ENCODE peak calls at places on chromosomes 2 and 18, in four cellular contexts. G is mesendoderm, P is H1, W is IMR-90. Q is an unnamed sample.

GRCh38 chr2:73103018-73103542 is 9.7 kb downstream of the RAB11FIP5 start:
- DNase-seq in G (no peak), P (no peak), W (no peak), Q (no peak)

GRCh38 chr2:1855150-1855549 is 110.8 kb upstream of the PXDN start:
- DNase-seq in G (peak), P (peak), W (no peak), Q (peak)

GRCh38 chr2:55936351-55936750 is 12.8 kb upstream of the EFEMP1 start:
- DNase-seq in G (no peak), P (no peak), W (peak), Q (no peak)

GRCh38 chr18:59951591-59951990 is 51.8 kb downstream of the PMAIP1 start:
- DNase-seq in G (no peak), P (no peak), W (no peak), Q (no peak)

GRCh38 chr2:644871-645270 is 32.3 kb downstream of the TMEM18 start:
- DNase-seq in G (no peak), P (peak), W (no peak), Q (peak)

GRCh38 chr18:43265465-43265864 is 11.8 kb downstream of the SYT4 start:
- DNase-seq in G (no peak), P (no peak), W (no peak), Q (no peak)

GRCh38 chr2:79327460-79327859 is 167.9 kb upstream of the REG3A start:
- DNase-seq in G (peak), P (no peak), W (no peak), Q (no peak)

GRCh38 chr2:208033701-208034502 is 8.6 kb upstream of the PLEKHM3 start:
- DNase-seq in G (peak), P (peak), W (peak), Q (peak)

GRCh38 chr18:76709659-76710645 is 112.4 kb upstream of the ZNF236 start:
- DNase-seq in G (peak), P (peak), W (peak), Q (peak)

GRCh38 chr2:49028101-49028500 is 126.2 kb downstream of the FSHR start:
- DNase-seq in G (no peak), P (no peak), W (no peak), Q (no peak)

GRCh38 chr2:79529636-79530035 is 16.8 kb downstream of the CTNNA2 start:
- DNase-seq in G (no peak), P (no peak), W (no peak), Q (no peak)

GRCh38 chr2:113304702-113305101 is 26.0 kb upstream of the PAX8 start:
- DNase-seq in G (no peak), P (no peak), W (no peak), Q (no peak)

GRCh38 chr2:214856116-214856515 is 46.6 kb upstream of the BARD1 start:
- DNase-seq in G (peak), P (no peak), W (peak), Q (no peak)

GRCh38 chr2:68185541-68186164 is 28.0 kb downstream of the PNO1 start:
- DNase-seq in G (peak), P (peak), W (peak), Q (peak)

GRCh38 chr2:207531024-207531411 is 1.3 kb downstream of the CREB1 start:
- DNase-seq in G (no peak), P (no peak), W (no peak), Q (no peak)

GRCh38 chr18:54774423-54774822 is 53.9 kb upstream of the RAB27B start:
- DNase-seq in G (no peak), P (no peak), W (peak), Q (no peak)
- H4K5ac ChIP-seq in G (no peak), P (no peak), W (peak), Q (no peak)

DNA sequence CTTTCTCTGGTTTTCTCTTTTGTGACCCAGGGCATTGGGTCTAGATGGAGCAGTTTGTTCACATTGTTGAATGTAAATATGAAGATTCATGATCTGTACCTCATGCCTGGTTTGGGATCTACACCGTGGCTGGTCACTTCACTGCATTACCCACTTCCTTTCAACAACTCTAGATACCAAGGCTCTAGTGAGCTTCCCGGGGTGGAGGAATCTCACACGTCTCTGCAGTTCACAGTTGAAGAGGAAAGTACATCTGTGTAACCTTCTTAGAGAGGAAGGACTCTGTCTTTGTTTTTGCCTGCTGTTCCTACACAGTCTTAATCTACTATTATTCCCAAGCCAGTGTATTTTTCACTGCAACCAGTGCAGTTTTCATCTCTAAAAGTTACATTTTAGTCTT is 574.8 kb downstream of the MBD2 start:
- DNase-seq in G (peak), P (no peak), W (no peak), Q (no peak)
- H4K5ac ChIP-seq in G (no peak), P (no peak), W (no peak), Q (no peak)

DNA sequence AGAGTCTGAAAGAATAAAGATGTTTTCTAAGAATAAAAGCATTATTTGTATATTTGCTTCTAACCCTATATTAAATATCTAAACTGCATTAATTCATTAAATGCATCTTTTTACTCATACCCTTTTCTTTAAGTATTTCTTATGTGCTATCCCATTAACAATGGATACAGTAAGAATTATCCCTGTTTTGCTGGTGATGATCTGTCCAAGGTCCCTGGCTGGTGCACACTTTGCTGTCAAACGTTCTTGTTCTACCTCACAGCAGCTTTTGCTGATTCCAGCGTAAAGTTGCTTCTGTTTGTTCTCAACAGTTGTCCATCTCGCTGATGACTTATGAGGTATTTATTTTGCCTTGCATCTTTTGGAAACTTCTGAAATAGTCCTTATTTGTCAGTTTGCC is 504.0 kb downstream of the PLCL1 start:
- DNase-seq in G (no peak), P (no peak), W (no peak), Q (no peak)
- H4K5ac ChIP-seq in G (no peak), P (no peak), W (no peak), Q (no peak)

DNA sequence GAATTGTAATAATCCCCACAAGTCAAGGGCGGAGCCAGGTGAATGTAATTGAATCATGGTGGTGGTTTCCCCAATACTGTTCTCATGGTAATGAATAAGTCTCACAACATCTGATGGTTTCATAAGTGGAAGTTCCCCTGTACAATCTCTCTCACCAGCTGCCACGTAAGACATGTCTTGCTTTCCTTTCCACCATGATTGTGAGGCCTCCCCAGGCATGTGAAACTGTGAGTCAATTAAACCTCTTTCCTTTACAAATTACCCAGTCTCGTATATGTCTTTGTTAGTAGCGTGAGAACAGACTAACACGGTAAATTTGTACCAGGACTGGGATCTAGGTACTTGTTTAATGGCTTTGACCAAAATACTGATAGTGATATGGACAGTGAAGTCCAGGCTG is 744.3 kb upstream of the REG3G start:
- DNase-seq in G (no peak), P (no peak), W (no peak), Q (no peak)
- H4K5ac ChIP-seq in G (no peak), P (no peak), W (no peak), Q (no peak)